ENCODE peak calls at places on chromosomes 12 and 14, in five cellular contexts. F is HuH-7, T is retina, Z is AG04450, V is progenitor cell of endocrine pancreas. C is an unnamed sample.

GRCh38 chr12:12803186-12803585 is 10.0 kb upstream of the DDX47 start:
- DNase-seq in F (peak; percentile 53), T (no peak), Z (no peak), V (no peak), C (no peak)

GRCh38 chr14:100149789-100150611 is 9.4 kb downstream of the DEGS2 start:
- DNase-seq in F (no peak), T (peak; percentile 29), Z (no peak), V (no peak), C (no peak)

GRCh38 chr12:18868673-18869072 is 130.8 kb downstream of the CAPZA3 start:
- DNase-seq in F (no peak), T (no peak), Z (no peak), V (no peak), C (peak; percentile 58)

GRCh38 chr14:47425302-47425701 is 250.1 kb downstream of the MDGA2 start:
- DNase-seq in F (no peak), T (no peak), Z (no peak), V (no peak), C (no peak)

GRCh38 chr14:96104469-96105057 is 65.4 kb downstream of the C14orf132 start:
- DNase-seq in F (peak; percentile 40), T (peak; percentile 26), Z (peak; percentile 99), V (no peak), C (peak; percentile 99)

GRCh38 chr14:100345711-100346110 is 22.6 kb downstream of the SLC25A47 start:
- DNase-seq in F (no peak), T (no peak), Z (no peak), V (no peak), C (no peak)

GRCh38 chr12:79534029-79534867 is 156.5 kb downstream of the PAWR start:
- DNase-seq in F (no peak), T (no peak), Z (no peak), V (no peak), C (no peak)

GRCh38 chr12:51389302-51389999 is 1.8 kb downstream of the GALNT6 start:
- DNase-seq in F (no peak), T (no peak), Z (peak; percentile 79), V (no peak), C (no peak)

GRCh38 chr12:116026346-116026745 is 251.1 kb downstream of the MED13L start:
- DNase-seq in F (no peak), T (no peak), Z (no peak), V (no peak), C (no peak)

GRCh38 chr12:128643106-128643651 is 180.6 kb downstream of the SLC15A4 start:
- DNase-seq in F (no peak), T (no peak), Z (no peak), V (no peak), C (no peak)

GRCh38 chr12:851343-851742 is 98.2 kb downstream of the RAD52 start:
- DNase-seq in F (no peak), T (no peak), Z (peak; percentile 7), V (no peak), C (peak; percentile 20)

GRCh38 chr12:50659690-50660424 is 104.0 kb upstream of the ATF1 start:
- DNase-seq in F (no peak), T (no peak), Z (no peak), V (no peak), C (no peak)

GRCh38 chr12:102950950-102951490 is 6.5 kb upstream of the ASCL1 start:
- DNase-seq in F (no peak), T (peak; percentile 85), Z (no peak), V (no peak), C (no peak)

GRCh38 chr12:114963846-114964245 is 279.9 kb upstream of the TBX3 start:
- DNase-seq in F (no peak), T (no peak), Z (no peak), V (no peak), C (no peak)

GRCh38 chr14:56666716-56667115 is 87.1 kb downstream of the TMEM260 start:
- DNase-seq in F (no peak), T (no peak), Z (no peak), V (no peak), C (no peak)

GRCh38 chr14:65949711-65950516 is 536.3 kb upstream of the CCDC196 start:
- DNase-seq in F (no peak), T (no peak), Z (no peak), V (no peak), C (peak; percentile 84)

GRCh38 chr14:65344011-65344410 is 68.5 kb upstream of the FUT8 start:
- DNase-seq in F (no peak), T (no peak), Z (no peak), V (no peak), C (no peak)

GRCh38 chr12:27463826-27464554 is 17.5 kb downstream of the SMCO2 start:
- DNase-seq in F (no peak), T (no peak), Z (peak; percentile 51), V (no peak), C (no peak)

GRCh38 chr12:18275974-18276373 is 14.7 kb downstream of the PIK3C2G start:
- DNase-seq in F (no peak), T (no peak), Z (no peak), V (no peak), C (peak; percentile 18)

GRCh38 chr12:111304642-111305071 is 64.2 kb downstream of the PHETA1 start:
- DNase-seq in F (peak; percentile 58), T (no peak), Z (no peak), V (no peak), C (no peak)

GRCh38 chr14:39219075-39219499 is 14.6 kb upstream of the MIA2 start:
- DNase-seq in F (no peak), T (no peak), Z (no peak), V (no peak), C (peak; percentile 88)

C was measured in cardiac muscle cell.